ENCODE peak calls at places on chromosomes 16 and 17, in five cellular contexts. One of them, this sample, is unnamed.

GRCh38 chr16:1771072-1771863 is at the start of gene NME3:
- DNase-seq in stimulated activated CD8-positive, alpha-beta memory T cell treated with anti-CD3 and anti-CD28 coated beads, Interleukin-2, amount 100 ng/mL, for 48 hours: peak
- DNase-seq in activated naive CD4-positive, alpha-beta T cell: peak
- DNase-seq in activated T-cell treated with anti-CD3 and anti-CD28 coated beads for 24 hours: peak
- DNase-seq in stimulated activated effector memory CD8-positive, alpha-beta T cell treated with anti-CD3 and anti-CD28 coated beads, Interleukin-12 subunit alpha, Interleukin-12 subunit beta, amount 100 ng/mL, for 72 hours: peak
- DNase-seq in this sample: peak

GRCh38 chr16:51553910-51554309 is 402.8 kb upstream of the SALL1 start:
- DNase-seq in stimulated activated CD8-positive, alpha-beta memory T cell treated with anti-CD3 and anti-CD28 coated beads, Interleukin-2, amount 100 ng/mL, for 48 hours: no peak
- DNase-seq in activated naive CD4-positive, alpha-beta T cell: no peak
- DNase-seq in activated T-cell treated with anti-CD3 and anti-CD28 coated beads for 24 hours: no peak
- DNase-seq in stimulated activated effector memory CD8-positive, alpha-beta T cell treated with anti-CD3 and anti-CD28 coated beads, Interleukin-12 subunit alpha, Interleukin-12 subunit beta, amount 100 ng/mL, for 72 hours: no peak
- DNase-seq in this sample: no peak

GRCh38 chr17:81641825-81642489 is 5.0 kb downstream of the TSPAN10 start:
- DNase-seq in stimulated activated CD8-positive, alpha-beta memory T cell treated with anti-CD3 and anti-CD28 coated beads, Interleukin-2, amount 100 ng/mL, for 48 hours: no peak
- DNase-seq in activated naive CD4-positive, alpha-beta T cell: no peak
- DNase-seq in activated T-cell treated with anti-CD3 and anti-CD28 coated beads for 24 hours: no peak
- DNase-seq in stimulated activated effector memory CD8-positive, alpha-beta T cell treated with anti-CD3 and anti-CD28 coated beads, Interleukin-12 subunit alpha, Interleukin-12 subunit beta, amount 100 ng/mL, for 72 hours: no peak
- DNase-seq in this sample: no peak

GRCh38 chr17:17635126-17635525 is 43.6 kb upstream of the PEMT start:
- DNase-seq in stimulated activated CD8-positive, alpha-beta memory T cell treated with anti-CD3 and anti-CD28 coated beads, Interleukin-2, amount 100 ng/mL, for 48 hours: no peak
- DNase-seq in activated naive CD4-positive, alpha-beta T cell: no peak
- DNase-seq in activated T-cell treated with anti-CD3 and anti-CD28 coated beads for 24 hours: no peak
- DNase-seq in stimulated activated effector memory CD8-positive, alpha-beta T cell treated with anti-CD3 and anti-CD28 coated beads, Interleukin-12 subunit alpha, Interleukin-12 subunit beta, amount 100 ng/mL, for 72 hours: no peak
- DNase-seq in this sample: no peak

GRCh38 chr16:88747588-88748301 is 37.3 kb downstream of the PIEZO1 start:
- DNase-seq in stimulated activated CD8-positive, alpha-beta memory T cell treated with anti-CD3 and anti-CD28 coated beads, Interleukin-2, amount 100 ng/mL, for 48 hours: peak
- DNase-seq in activated naive CD4-positive, alpha-beta T cell: no peak
- DNase-seq in activated T-cell treated with anti-CD3 and anti-CD28 coated beads for 24 hours: no peak
- DNase-seq in stimulated activated effector memory CD8-positive, alpha-beta T cell treated with anti-CD3 and anti-CD28 coated beads, Interleukin-12 subunit alpha, Interleukin-12 subunit beta, amount 100 ng/mL, for 72 hours: no peak
- DNase-seq in this sample: no peak

GRCh38 chr17:75130632-75131277 is 787 bp downstream of the NT5C start:
- DNase-seq in stimulated activated CD8-positive, alpha-beta memory T cell treated with anti-CD3 and anti-CD28 coated beads, Interleukin-2, amount 100 ng/mL, for 48 hours: peak
- DNase-seq in activated naive CD4-positive, alpha-beta T cell: no peak
- DNase-seq in activated T-cell treated with anti-CD3 and anti-CD28 coated beads for 24 hours: peak
- DNase-seq in stimulated activated effector memory CD8-positive, alpha-beta T cell treated with anti-CD3 and anti-CD28 coated beads, Interleukin-12 subunit alpha, Interleukin-12 subunit beta, amount 100 ng/mL, for 72 hours: no peak
- DNase-seq in this sample: no peak

GRCh38 chr16:74297296-74297665 is 667 bp downstream of the PSMD7 start:
- DNase-seq in stimulated activated CD8-positive, alpha-beta memory T cell treated with anti-CD3 and anti-CD28 coated beads, Interleukin-2, amount 100 ng/mL, for 48 hours: peak
- DNase-seq in activated naive CD4-positive, alpha-beta T cell: no peak
- DNase-seq in activated T-cell treated with anti-CD3 and anti-CD28 coated beads for 24 hours: peak
- DNase-seq in stimulated activated effector memory CD8-positive, alpha-beta T cell treated with anti-CD3 and anti-CD28 coated beads, Interleukin-12 subunit alpha, Interleukin-12 subunit beta, amount 100 ng/mL, for 72 hours: peak
- DNase-seq in this sample: peak

GRCh38 chr17:67801626-67802175 is 23.6 kb upstream of the BPTF start:
- DNase-seq in stimulated activated CD8-positive, alpha-beta memory T cell treated with anti-CD3 and anti-CD28 coated beads, Interleukin-2, amount 100 ng/mL, for 48 hours: no peak
- DNase-seq in activated naive CD4-positive, alpha-beta T cell: no peak
- DNase-seq in activated T-cell treated with anti-CD3 and anti-CD28 coated beads for 24 hours: no peak
- DNase-seq in stimulated activated effector memory CD8-positive, alpha-beta T cell treated with anti-CD3 and anti-CD28 coated beads, Interleukin-12 subunit alpha, Interleukin-12 subunit beta, amount 100 ng/mL, for 72 hours: no peak
- DNase-seq in this sample: no peak

GRCh38 chr17:496761-497586 is 144.4 kb upstream of the RPH3AL start:
- DNase-seq in stimulated activated CD8-positive, alpha-beta memory T cell treated with anti-CD3 and anti-CD28 coated beads, Interleukin-2, amount 100 ng/mL, for 48 hours: no peak
- DNase-seq in activated naive CD4-positive, alpha-beta T cell: no peak
- DNase-seq in activated T-cell treated with anti-CD3 and anti-CD28 coated beads for 24 hours: no peak
- DNase-seq in stimulated activated effector memory CD8-positive, alpha-beta T cell treated with anti-CD3 and anti-CD28 coated beads, Interleukin-12 subunit alpha, Interleukin-12 subunit beta, amount 100 ng/mL, for 72 hours: no peak
- DNase-seq in this sample: no peak

GRCh38 chr16:83420206-83420760 is 387.5 kb upstream of the HSBP1 start:
- DNase-seq in stimulated activated CD8-positive, alpha-beta memory T cell treated with anti-CD3 and anti-CD28 coated beads, Interleukin-2, amount 100 ng/mL, for 48 hours: no peak
- DNase-seq in activated naive CD4-positive, alpha-beta T cell: no peak
- DNase-seq in activated T-cell treated with anti-CD3 and anti-CD28 coated beads for 24 hours: no peak
- DNase-seq in stimulated activated effector memory CD8-positive, alpha-beta T cell treated with anti-CD3 and anti-CD28 coated beads, Interleukin-12 subunit alpha, Interleukin-12 subunit beta, amount 100 ng/mL, for 72 hours: no peak
- DNase-seq in this sample: no peak

GRCh38 chr17:55440391-55440790 is 18.8 kb upstream of the MMD start:
- DNase-seq in stimulated activated CD8-positive, alpha-beta memory T cell treated with anti-CD3 and anti-CD28 coated beads, Interleukin-2, amount 100 ng/mL, for 48 hours: no peak
- DNase-seq in activated naive CD4-positive, alpha-beta T cell: no peak
- DNase-seq in activated T-cell treated with anti-CD3 and anti-CD28 coated beads for 24 hours: no peak
- DNase-seq in stimulated activated effector memory CD8-positive, alpha-beta T cell treated with anti-CD3 and anti-CD28 coated beads, Interleukin-12 subunit alpha, Interleukin-12 subunit beta, amount 100 ng/mL, for 72 hours: no peak
- DNase-seq in this sample: no peak

GRCh38 chr16:26665166-26665939 is 401.4 kb upstream of the C16orf82 start:
- DNase-seq in stimulated activated CD8-positive, alpha-beta memory T cell treated with anti-CD3 and anti-CD28 coated beads, Interleukin-2, amount 100 ng/mL, for 48 hours: no peak
- DNase-seq in activated naive CD4-positive, alpha-beta T cell: no peak
- DNase-seq in activated T-cell treated with anti-CD3 and anti-CD28 coated beads for 24 hours: peak
- DNase-seq in stimulated activated effector memory CD8-positive, alpha-beta T cell treated with anti-CD3 and anti-CD28 coated beads, Interleukin-12 subunit alpha, Interleukin-12 subunit beta, amount 100 ng/mL, for 72 hours: no peak
- DNase-seq in this sample: no peak

GRCh38 chr17:81322271-81323082 is 27.4 kb upstream of the SLC38A10 start:
- DNase-seq in stimulated activated CD8-positive, alpha-beta memory T cell treated with anti-CD3 and anti-CD28 coated beads, Interleukin-2, amount 100 ng/mL, for 48 hours: peak
- DNase-seq in activated naive CD4-positive, alpha-beta T cell: no peak
- DNase-seq in activated T-cell treated with anti-CD3 and anti-CD28 coated beads for 24 hours: peak
- DNase-seq in stimulated activated effector memory CD8-positive, alpha-beta T cell treated with anti-CD3 and anti-CD28 coated beads, Interleukin-12 subunit alpha, Interleukin-12 subunit beta, amount 100 ng/mL, for 72 hours: peak
- DNase-seq in this sample: no peak

GRCh38 chr16:383326-384020 is 1.7 kb upstream of the PGAP6 start:
- DNase-seq in stimulated activated CD8-positive, alpha-beta memory T cell treated with anti-CD3 and anti-CD28 coated beads, Interleukin-2, amount 100 ng/mL, for 48 hours: no peak
- DNase-seq in activated naive CD4-positive, alpha-beta T cell: no peak
- DNase-seq in activated T-cell treated with anti-CD3 and anti-CD28 coated beads for 24 hours: no peak
- DNase-seq in stimulated activated effector memory CD8-positive, alpha-beta T cell treated with anti-CD3 and anti-CD28 coated beads, Interleukin-12 subunit alpha, Interleukin-12 subunit beta, amount 100 ng/mL, for 72 hours: no peak
- DNase-seq in this sample: no peak

GRCh38 chr17:21376835-21377690 is 906 bp downstream of the KCNJ12 start:
- DNase-seq in stimulated activated CD8-positive, alpha-beta memory T cell treated with anti-CD3 and anti-CD28 coated beads, Interleukin-2, amount 100 ng/mL, for 48 hours: no peak
- DNase-seq in activated naive CD4-positive, alpha-beta T cell: no peak
- DNase-seq in activated T-cell treated with anti-CD3 and anti-CD28 coated beads for 24 hours: no peak
- DNase-seq in stimulated activated effector memory CD8-positive, alpha-beta T cell treated with anti-CD3 and anti-CD28 coated beads, Interleukin-12 subunit alpha, Interleukin-12 subunit beta, amount 100 ng/mL, for 72 hours: no peak
- DNase-seq in this sample: no peak

GRCh38 chr17:78573955-78574354 is 3.2 kb downstream of the DNAH17 start:
- DNase-seq in stimulated activated CD8-positive, alpha-beta memory T cell treated with anti-CD3 and anti-CD28 coated beads, Interleukin-2, amount 100 ng/mL, for 48 hours: no peak
- DNase-seq in activated naive CD4-positive, alpha-beta T cell: no peak
- DNase-seq in activated T-cell treated with anti-CD3 and anti-CD28 coated beads for 24 hours: no peak
- DNase-seq in stimulated activated effector memory CD8-positive, alpha-beta T cell treated with anti-CD3 and anti-CD28 coated beads, Interleukin-12 subunit alpha, Interleukin-12 subunit beta, amount 100 ng/mL, for 72 hours: no peak
- DNase-seq in this sample: no peak

GRCh38 chr16:3748307-3748706 is 31.0 kb upstream of the TRAP1 start:
- DNase-seq in stimulated activated CD8-positive, alpha-beta memory T cell treated with anti-CD3 and anti-CD28 coated beads, Interleukin-2, amount 100 ng/mL, for 48 hours: no peak
- DNase-seq in activated naive CD4-positive, alpha-beta T cell: no peak
- DNase-seq in activated T-cell treated with anti-CD3 and anti-CD28 coated beads for 24 hours: no peak
- DNase-seq in stimulated activated effector memory CD8-positive, alpha-beta T cell treated with anti-CD3 and anti-CD28 coated beads, Interleukin-12 subunit alpha, Interleukin-12 subunit beta, amount 100 ng/mL, for 72 hours: no peak
- DNase-seq in this sample: no peak

GRCh38 chr17:38427160-38427949 is 909 bp upstream of the ARHGAP23 start:
- DNase-seq in stimulated activated CD8-positive, alpha-beta memory T cell treated with anti-CD3 and anti-CD28 coated beads, Interleukin-2, amount 100 ng/mL, for 48 hours: no peak
- DNase-seq in activated naive CD4-positive, alpha-beta T cell: no peak
- DNase-seq in activated T-cell treated with anti-CD3 and anti-CD28 coated beads for 24 hours: no peak
- DNase-seq in stimulated activated effector memory CD8-positive, alpha-beta T cell treated with anti-CD3 and anti-CD28 coated beads, Interleukin-12 subunit alpha, Interleukin-12 subunit beta, amount 100 ng/mL, for 72 hours: no peak
- DNase-seq in this sample: no peak

GRCh38 chr16:68070811-68071546 is 14.2 kb upstream of the NFATC3 start:
- DNase-seq in stimulated activated CD8-positive, alpha-beta memory T cell treated with anti-CD3 and anti-CD28 coated beads, Interleukin-2, amount 100 ng/mL, for 48 hours: no peak
- DNase-seq in activated naive CD4-positive, alpha-beta T cell: no peak
- DNase-seq in activated T-cell treated with anti-CD3 and anti-CD28 coated beads for 24 hours: no peak
- DNase-seq in stimulated activated effector memory CD8-positive, alpha-beta T cell treated with anti-CD3 and anti-CD28 coated beads, Interleukin-12 subunit alpha, Interleukin-12 subunit beta, amount 100 ng/mL, for 72 hours: no peak
- DNase-seq in this sample: no peak

GRCh38 chr16:57807252-57807967 is 5.1 kb upstream of the KIFC3 start:
- DNase-seq in stimulated activated CD8-positive, alpha-beta memory T cell treated with anti-CD3 and anti-CD28 coated beads, Interleukin-2, amount 100 ng/mL, for 48 hours: no peak
- DNase-seq in activated naive CD4-positive, alpha-beta T cell: no peak
- DNase-seq in activated T-cell treated with anti-CD3 and anti-CD28 coated beads for 24 hours: no peak
- DNase-seq in stimulated activated effector memory CD8-positive, alpha-beta T cell treated with anti-CD3 and anti-CD28 coated beads, Interleukin-12 subunit alpha, Interleukin-12 subunit beta, amount 100 ng/mL, for 72 hours: no peak
- DNase-seq in this sample: no peak

GRCh38 chr16:53945996-53946395 is 242.0 kb downstream of the FTO start:
- DNase-seq in stimulated activated CD8-positive, alpha-beta memory T cell treated with anti-CD3 and anti-CD28 coated beads, Interleukin-2, amount 100 ng/mL, for 48 hours: no peak
- DNase-seq in activated naive CD4-positive, alpha-beta T cell: no peak
- DNase-seq in activated T-cell treated with anti-CD3 and anti-CD28 coated beads for 24 hours: no peak
- DNase-seq in stimulated activated effector memory CD8-positive, alpha-beta T cell treated with anti-CD3 and anti-CD28 coated beads, Interleukin-12 subunit alpha, Interleukin-12 subunit beta, amount 100 ng/mL, for 72 hours: no peak
- DNase-seq in this sample: no peak